ENCODE peak calls at places on chromosomes 16 and 17, in six cellular contexts. W is GM13977; T is WTC11; A is CD8-positive, alpha-beta T cell; C is GM10248; F is neural crest cell. H is an unnamed sample.

GRCh38 chr16:68786685-68787418 is 49.8 kb downstream of the CDH1 start:
- DNase-seq in W (no peak), C (no peak), F (no peak), A (no peak), T (no peak), H (no peak)

GRCh38 chr17:33284022-33284421 is 9.1 kb downstream of the ASIC2 start:
- DNase-seq in W (no peak), A (no peak), T (no peak), C (no peak), F (no peak), H (no peak)

GRCh38 chr16:29816694-29817441 is 916 bp downstream of the PAGR1 start:
- DNase-seq in T (peak; percentile 62), F (peak; percentile 42), A (peak; percentile 75), W (no peak), C (peak; percentile 53), H (no peak)

GRCh38 chr16:81707411-81708321 is 71.4 kb upstream of the PLCG2 start:
- DNase-seq in C (no peak), A (no peak), T (no peak), F (no peak), W (no peak), H (no peak)

GRCh38 chr17:64992325-64992802 is 64.2 kb downstream of the GNA13 start:
- DNase-seq in W (no peak), T (no peak), F (no peak), C (no peak), A (no peak), H (no peak)

GRCh38 chr17:76074390-76075363 is at the start of gene GALR2:
- DNase-seq in A (no peak), F (peak; percentile 9), W (no peak), T (peak; percentile 75), C (no peak), H (no peak)

GRCh38 chr17:49703557-49704277 is 4.0 kb downstream of the SLC35B1 start:
- DNase-seq in W (no peak), F (peak; percentile 12), T (peak; percentile 25), C (no peak), A (no peak), H (no peak)

GRCh38 chr17:8018436-8018835 is 16.0 kb downstream of the GUCY2D start:
- DNase-seq in W (no peak), T (no peak), F (no peak), C (no peak), A (no peak), H (no peak)

GRCh38 chr16:89422527-89422904 is 67.8 kb downstream of the ANKRD11 start:
- DNase-seq in T (no peak), F (no peak), A (no peak), W (peak; percentile 79), C (peak; percentile 77), H (no peak)

GRCh38 chr17:74830861-74831260 is 28.8 kb downstream of the GRIN2C start:
- DNase-seq in W (no peak), F (no peak), T (no peak), C (no peak), A (no peak), H (no peak)

GRCh38 chr16:78503501-78504110 is 404.2 kb downstream of the WWOX start:
- DNase-seq in F (peak; percentile 55), C (peak; percentile 30), T (peak; percentile 36), A (no peak), W (peak; percentile 38), H (no peak)

GRCh38 chr16:14576532-14576931 is 53.5 kb downstream of the PARN start:
- DNase-seq in F (no peak), A (no peak), C (no peak), T (no peak), W (no peak), H (no peak)

GRCh38 chr17:16037636-16038035 is 38.0 kb downstream of the TTC19 start:
- DNase-seq in T (no peak), F (no peak), A (no peak), C (no peak), W (no peak), H (no peak)

GRCh38 chr16:12095275-12096161 is 119.0 kb downstream of the SNX29 start:
- DNase-seq in A (peak; percentile 83), T (peak; percentile 67), F (peak; percentile 70), W (peak; percentile 68), C (peak; percentile 67), H (peak; percentile 50)

GRCh38 chr16:74450236-74450635 is 29.0 kb upstream of the CLEC18B start:
- DNase-seq in F (no peak), A (no peak), C (no peak), T (no peak), W (no peak), H (no peak)

GRCh38 chr17:63995626-63996025 is 2.5 kb upstream of the PRR29 start:
- DNase-seq in W (no peak), F (no peak), C (no peak), A (no peak), T (no peak), H (no peak)

GRCh38 chr16:88886311-88886914 is 20.0 kb upstream of the PABPN1L start:
- DNase-seq in W (no peak), C (no peak), T (no peak), F (no peak), A (no peak), H (no peak)

GRCh38 chr16:74477226-74477625 is 55.9 kb upstream of the CLEC18B start:
- DNase-seq in C (no peak), F (no peak), W (no peak), T (no peak), A (no peak), H (no peak)

GRCh38 chr17:31509095-31509804 is 117.8 kb downstream of the RAB11FIP4 start:
- DNase-seq in T (no peak), C (no peak), W (no peak), A (no peak), F (no peak), H (no peak)

GRCh38 chr16:84874553-84874952 is 54.8 kb downstream of the CRISPLD2 start:
- DNase-seq in F (no peak), W (no peak), C (no peak), A (no peak), T (no peak), H (no peak)

GRCh38 chr17:74485841-74486240 is 19.4 kb downstream of the CD300A start:
- DNase-seq in A (peak; percentile 27), F (no peak), W (peak; percentile 1), T (no peak), C (peak; percentile 1), H (no peak)

GRCh38 chr17:8137645-8138342 is 13.9 kb upstream of the HES7 start:
- DNase-seq in W (no peak), F (no peak), T (no peak), C (no peak), A (no peak), H (no peak)

GRCh38 chr17:82237083-82237745 is 8.4 kb downstream of the SLC16A3 start:
- DNase-seq in F (no peak), T (peak; percentile 44), W (no peak), C (no peak), A (no peak), H (no peak)

GRCh38 chr17:7021993-7022778 is 664 bp upstream of the BCL6B start:
- DNase-seq in C (peak; percentile 86), F (peak; percentile 76), A (peak; percentile 85), T (peak; percentile 90), W (peak; percentile 91), H (peak; percentile 87)

GRCh38 chr16:89536886-89537548 is 23.5 kb upstream of the RPL13 start:
- DNase-seq in A (no peak), T (no peak), C (no peak), F (no peak), W (no peak), H (no peak)

GRCh38 chr16:72873853-72874252 is 174.1 kb downstream of the ZFHX3 start:
- DNase-seq in F (no peak), T (no peak), A (no peak), C (no peak), W (no peak), H (no peak)

GRCh38 chr16:67406628-67407027 is 9.6 kb downstream of the ZDHHC1 start:
- DNase-seq in T (no peak), C (no peak), W (no peak), F (no peak), A (no peak), H (no peak)

GRCh38 chr16:84165746-84166145 is 20.6 kb downstream of the DNAAF1 start:
- DNase-seq in A (no peak), C (no peak), T (no peak), W (no peak), F (no peak), H (no peak)

GRCh38 chr17:65297384-65297783 is 160.2 kb downstream of the RGS9 start:
- DNase-seq in A (no peak), F (no peak), W (no peak), C (no peak), T (no peak), H (no peak)

GRCh38 chr17:56305017-56305416 is 151.7 kb downstream of the ANKFN1 start:
- DNase-seq in A (no peak), F (no peak), C (no peak), W (no peak), T (no peak), H (no peak)
- TF ChIP-seq CTCF in A (no peak), F (peak; percentile 25), C (no peak), W (no peak), T (no peak), H (no peak)

DNA sequence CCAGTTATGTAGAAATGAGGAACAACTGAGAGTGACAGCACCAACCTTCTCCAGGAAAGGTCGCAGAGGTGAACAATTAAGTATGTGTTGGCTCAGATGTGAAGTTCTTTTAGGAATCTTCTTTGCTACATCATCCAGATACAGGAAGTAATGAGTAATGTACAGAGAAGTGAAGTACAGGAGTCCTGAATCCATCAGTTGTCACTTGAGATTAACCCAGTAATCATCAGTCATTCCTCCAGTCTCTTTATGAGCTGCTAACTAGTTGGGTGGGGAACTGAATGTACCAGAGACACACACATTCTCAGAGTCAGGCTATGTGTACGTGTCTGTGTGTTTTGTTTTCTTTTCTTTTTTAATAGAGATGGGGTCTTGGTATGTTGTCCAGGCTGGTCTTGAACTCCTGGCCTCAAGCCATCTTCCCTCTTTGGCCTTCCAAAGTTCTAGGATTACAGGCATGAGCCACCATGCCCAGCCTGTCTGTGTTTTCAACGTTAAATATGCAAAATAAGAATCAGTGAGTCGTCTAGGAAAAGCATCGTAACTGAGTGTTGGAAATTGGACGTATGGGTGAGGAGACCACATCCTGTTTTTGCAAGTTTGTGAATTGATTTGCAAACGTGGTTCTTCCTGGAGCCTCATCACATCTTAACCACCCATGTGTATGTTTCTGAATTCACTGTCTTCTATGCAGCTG is 19.9 kb downstream of the ZNF200 start:
- DNase-seq in C (no peak), A (peak; percentile 65), T (no peak), F (no peak), W (no peak), H (no peak)
- TF ChIP-seq CTCF in C (no peak), A (no peak), T (no peak), F (no peak), W (no peak), H (no peak)

DNA sequence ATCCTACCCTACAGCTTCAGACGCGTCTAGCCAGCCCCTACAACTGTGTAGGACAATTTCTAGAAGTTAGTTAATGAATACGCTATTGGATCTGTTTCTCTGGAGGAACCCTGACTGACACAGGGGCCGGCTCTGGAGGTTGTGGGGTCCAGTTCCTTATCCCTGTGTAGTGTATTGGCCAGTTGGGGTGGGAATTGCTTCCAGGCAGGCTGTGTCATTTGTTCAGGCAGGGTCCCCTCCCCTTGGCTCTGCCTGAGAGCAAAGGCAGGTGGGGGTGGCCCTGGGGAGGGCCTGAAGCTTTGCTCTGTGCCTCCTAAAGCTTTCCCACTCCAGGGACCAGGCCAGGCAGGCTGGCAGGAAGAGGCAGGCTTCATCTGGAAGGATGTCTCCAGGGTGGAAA is 11.7 kb upstream of the CETP start:
- DNase-seq in T (no peak), F (no peak), C (no peak), A (no peak), W (no peak), H (no peak)
- TF ChIP-seq CTCF in T (no peak), F (no peak), C (no peak), A (no peak), W (no peak), H (no peak)

GRCh38 chr16:27179500-27180072 is 23.7 kb upstream of the KDM8 start:
- DNase-seq in T (peak; percentile 92), W (peak; percentile 84), A (peak; percentile 92), C (peak; percentile 88), F (peak; percentile 80), H (peak; percentile 73)
- TF ChIP-seq CTCF in T (peak; percentile 75), W (peak; percentile 98), A (peak; percentile 92), C (peak; percentile 95), F (peak; percentile 78), H (peak; percentile 49)

H was measured in activated B cell treated with CpG ODN at 0.5 μM for 24 hours.